ENCODE peak calls at places on chromosomes 2 and 18, in seven cellular contexts. One of them, this sample, is unnamed.

GRCh38 chr2:69026026-69026425 is 13.0 kb downstream of the ANTXR1 start:
- DNase-seq in adrenal gland: no peak
- DNase-seq in G401: no peak
- DNase-seq in right cardiac atrium: no peak
- DNase-seq in testis: peak
- DNase-seq in tibial artery: no peak
- DNase-seq in MV-4-11: peak
- DNase-seq in this sample: no peak

GRCh38 chr2:158797963-158798700 is 3.0 kb downstream of the DAPL1 start:
- DNase-seq in adrenal gland: no peak
- DNase-seq in G401: no peak
- DNase-seq in right cardiac atrium: no peak
- DNase-seq in testis: no peak
- DNase-seq in tibial artery: no peak
- DNase-seq in MV-4-11: no peak
- DNase-seq in this sample: no peak

GRCh38 chr2:150689600-150689999 is 202.1 kb upstream of the RND3 start:
- DNase-seq in adrenal gland: no peak
- DNase-seq in G401: no peak
- DNase-seq in right cardiac atrium: no peak
- DNase-seq in testis: no peak
- DNase-seq in tibial artery: no peak
- DNase-seq in MV-4-11: no peak
- DNase-seq in this sample: no peak

GRCh38 chr18:49690307-49690706 is 123.0 kb downstream of the ACAA2 start:
- DNase-seq in adrenal gland: no peak
- DNase-seq in G401: no peak
- DNase-seq in right cardiac atrium: no peak
- DNase-seq in testis: no peak
- DNase-seq in tibial artery: no peak
- DNase-seq in MV-4-11: peak
- DNase-seq in this sample: no peak

GRCh38 chr2:86789687-86790133 is 1.0 kb downstream of the CD8A start:
- DNase-seq in adrenal gland: no peak
- DNase-seq in G401: no peak
- DNase-seq in right cardiac atrium: no peak
- DNase-seq in testis: no peak
- DNase-seq in tibial artery: no peak
- DNase-seq in MV-4-11: no peak
- DNase-seq in this sample: no peak

GRCh38 chr18:3248670-3249359 is 1.2 kb downstream of the MYL12A start:
- DNase-seq in adrenal gland: no peak
- DNase-seq in G401: no peak
- DNase-seq in right cardiac atrium: no peak
- DNase-seq in testis: peak
- DNase-seq in tibial artery: no peak
- DNase-seq in MV-4-11: peak
- DNase-seq in this sample: no peak

GRCh38 chr2:165825041-165825440 is 31.0 kb upstream of the GALNT3 start:
- DNase-seq in adrenal gland: no peak
- DNase-seq in G401: peak
- DNase-seq in right cardiac atrium: no peak
- DNase-seq in testis: no peak
- DNase-seq in tibial artery: no peak
- DNase-seq in MV-4-11: no peak
- DNase-seq in this sample: no peak

GRCh38 chr2:210681481-210681880 is 125.1 kb downstream of the CPS1 start:
- DNase-seq in adrenal gland: no peak
- DNase-seq in G401: no peak
- DNase-seq in right cardiac atrium: no peak
- DNase-seq in testis: no peak
- DNase-seq in tibial artery: no peak
- DNase-seq in MV-4-11: no peak
- DNase-seq in this sample: no peak